ENCODE peak calls at places on chromosomes 5 and 9, in eight cellular contexts. O is DND-41; E is naive thymus-derived CD4-positive, alpha-beta T cell; C is heart left ventricle; G is A549; V is brain microvascular endothelial cell; J is RWPE1; Y is ovary. T is an unnamed sample.

GRCh38 chr9:109497193-109498165 is 628 bp downstream of the PTPN3 start:
- DNase-seq in J (peak), G (peak), E (no peak), C (no peak), V (no peak), Y (no peak), O (no peak), T (no peak)

GRCh38 chr5:141778211-141778610 is 96.2 kb upstream of the ARAP3 start:
- DNase-seq in G (peak), V (no peak), J (peak), O (no peak), Y (peak), E (no peak), C (no peak), T (no peak)

GRCh38 chr9:89544280-89544664 is 46.4 kb upstream of the SEMA4D start:
- DNase-seq in O (no peak), V (no peak), J (peak), Y (no peak), E (no peak), G (no peak), C (no peak), T (no peak)

GRCh38 chr5:148384389-148384756 is 615 bp downstream of the FBXO38 start:
- DNase-seq in C (no peak), Y (no peak), E (no peak), G (no peak), V (no peak), J (peak), O (no peak), T (no peak)

GRCh38 chr5:143245929-143246561 is 157.4 kb downstream of the NR3C1 start:
- DNase-seq in J (peak), E (no peak), C (no peak), V (peak), O (no peak), Y (no peak), G (peak), T (peak)

GRCh38 chr9:129513282-129513681 is 107.6 kb downstream of the C9orf50 start:
- DNase-seq in J (no peak), Y (no peak), V (no peak), C (no peak), E (no peak), O (no peak), G (peak), T (peak)

GRCh38 chr9:86405926-86406325 is 51.7 kb upstream of the TUT7 start:
- DNase-seq in J (peak), E (no peak), C (no peak), Y (no peak), V (peak), G (peak), O (no peak), T (no peak)

GRCh38 chr5:74188341-74188740 is 452.2 kb downstream of the ENC1 start:
- DNase-seq in Y (no peak), E (no peak), V (no peak), C (no peak), J (no peak), O (no peak), G (no peak), T (no peak)

GRCh38 chr9:19160085-19160484 is 32.8 kb upstream of the PLIN2 start:
- DNase-seq in E (no peak), V (no peak), C (no peak), G (no peak), Y (no peak), O (no peak), J (no peak), T (no peak)

GRCh38 chr5:92863666-92864065 is 717.4 kb downstream of the NR2F1-AS1 start:
- DNase-seq in G (no peak), C (no peak), J (no peak), Y (no peak), V (no peak), E (no peak), O (no peak), T (no peak)

GRCh38 chr9:99433555-99433954 is 211.5 kb downstream of the SEC61B start:
- DNase-seq in C (no peak), V (peak), O (peak), G (peak), J (peak), E (no peak), Y (no peak), T (peak)

GRCh38 chr9:130925050-130925678 is 13.9 kb downstream of the FIBCD1 start:
- DNase-seq in V (no peak), Y (no peak), J (no peak), O (no peak), E (no peak), C (no peak), G (no peak), T (no peak)

GRCh38 chr5:139276426-139276825 is 17.1 kb upstream of the MATR3 start:
- DNase-seq in J (peak), C (no peak), O (no peak), G (no peak), Y (no peak), V (no peak), E (no peak), T (no peak)
- H3K27ac ChIP-seq in J (peak), C (no peak), O (peak), G (peak), Y (no peak), V (no peak), E (no peak), T (peak)

GRCh38 chr9:96581823-96582598 is 37.6 kb downstream of the CDC14B start:
- DNase-seq in C (no peak), E (no peak), Y (no peak), G (no peak), O (no peak), V (no peak), J (no peak), T (no peak)
- H3K27ac ChIP-seq in C (no peak), E (no peak), Y (no peak), G (no peak), O (no peak), V (no peak), J (peak), T (peak)

GRCh38 chr9:125749287-125749935 is 2.2 kb downstream of the PBX3 start:
- DNase-seq in Y (no peak), O (no peak), E (no peak), C (no peak), J (no peak), V (no peak), G (no peak), T (no peak)
- H3K27ac ChIP-seq in Y (peak), O (no peak), E (peak), C (no peak), J (no peak), V (no peak), G (no peak), T (peak)

DNA sequence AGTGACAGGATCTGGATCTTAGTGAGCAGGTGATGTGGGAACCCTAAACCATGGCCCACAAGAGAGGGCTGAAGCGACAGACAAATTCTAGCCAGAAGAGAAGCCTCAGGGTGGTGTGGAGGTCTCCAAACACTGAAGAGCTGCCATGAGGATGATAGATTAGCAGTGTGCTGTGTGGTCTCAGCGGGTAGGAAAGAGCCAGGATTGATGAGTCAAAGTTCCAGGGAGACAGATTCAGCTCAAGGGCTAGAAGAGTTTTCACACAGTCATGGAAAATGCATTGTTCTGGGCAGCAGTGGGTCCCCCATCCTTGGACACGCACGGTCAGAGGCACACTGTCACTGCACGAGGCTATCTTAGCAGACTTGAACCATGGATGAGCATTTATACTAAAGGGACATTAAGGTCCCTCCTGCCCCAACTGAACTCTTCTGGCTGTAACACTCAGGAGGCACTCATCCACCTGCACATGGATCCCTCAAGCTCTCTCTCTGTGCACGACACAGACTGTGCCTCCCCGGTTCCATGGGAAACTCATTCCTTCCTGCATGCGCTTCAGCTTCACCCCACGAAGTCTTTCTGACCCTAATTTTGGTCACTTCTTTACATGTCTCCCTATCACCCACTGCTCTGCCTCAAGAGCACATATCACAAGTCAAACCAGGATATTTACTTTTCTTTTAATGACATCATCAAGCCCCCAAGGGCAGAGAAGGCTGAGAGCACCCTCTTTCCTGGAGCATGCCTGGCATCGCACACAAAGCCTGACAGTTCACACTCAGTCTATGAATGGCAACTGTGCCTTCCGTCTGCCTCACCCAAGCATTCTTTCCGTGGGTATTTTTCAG is 84.8 kb downstream of the TLE1 start:
- DNase-seq in G (peak), O (no peak), V (no peak), E (no peak), Y (no peak), J (no peak), C (no peak), T (no peak)
- H3K27ac ChIP-seq in G (peak), O (no peak), V (no peak), E (no peak), Y (no peak), J (no peak), C (no peak), T (no peak)

GRCh38 chr9:133122935-133123611 is 2.0 kb upstream of the RALGDS start:
- DNase-seq in V (peak), Y (peak), E (no peak), G (no peak), J (no peak), C (no peak), O (no peak), T (no peak)
- H3K27ac ChIP-seq in V (no peak), Y (peak), E (peak), G (no peak), J (peak), C (no peak), O (no peak), T (no peak)

GRCh38 chr9:3337515-3337914 is 188.3 kb downstream of the RFX3 start:
- DNase-seq in G (no peak), C (no peak), O (peak), E (no peak), V (peak), J (no peak), Y (no peak), T (no peak)
- H3K27ac ChIP-seq in G (no peak), C (peak), O (no peak), E (no peak), V (no peak), J (no peak), Y (no peak), T (no peak)